ENCODE peak calls at places on chromosomes 16 and 17, in four cellular contexts. P is NCI-H1092, V is activated T-cell treated with anti-CD3 and anti-CD28 coated beads for 1 hour, D is NCI-H510A. A is an unnamed sample.

GRCh38 chr16:46686815-46687473 is 2.0 kb downstream of the VPS35 start:
- DNase-seq in V (no peak), P (no peak), D (no peak), A (no peak)

GRCh38 chr16:66728117-66728787 is 23.2 kb downstream of the DYNC1LI2 start:
- DNase-seq in V (no peak), D (no peak), P (peak; percentile 3), A (no peak)

GRCh38 chr16:17469011-17469741 is 1.6 kb downstream of the XYLT1 start:
- DNase-seq in P (no peak), V (no peak), D (no peak), A (no peak)

GRCh38 chr16:59192551-59193199 is 458.6 kb upstream of the GOT2 start:
- DNase-seq in P (no peak), D (no peak), V (no peak), A (no peak)

GRCh38 chr17:80899402-80900268 is 92.0 kb upstream of the CHMP6 start:
- DNase-seq in V (peak; percentile 76), P (no peak), D (peak; percentile 25), A (peak; percentile 72)

GRCh38 chr16:1613728-1614225 is 1.6 kb downstream of the CRAMP1 start:
- DNase-seq in V (no peak), D (no peak), P (no peak), A (peak; percentile 10)

GRCh38 chr16:78437352-78437968 is 338.0 kb downstream of the WWOX start:
- DNase-seq in V (peak; percentile 18), P (no peak), D (no peak), A (peak; percentile 8)

GRCh38 chr17:38453951-38454421 is 25.7 kb downstream of the ARHGAP23 start:
- DNase-seq in V (no peak), P (no peak), D (no peak), A (no peak)

GRCh38 chr17:77942111-77942988 is 16.2 kb upstream of the TNRC6C start:
- DNase-seq in V (no peak), D (no peak), P (no peak), A (no peak)

GRCh38 chr16:89002851-89003830 is 26.1 kb upstream of the CBFA2T3 start:
- DNase-seq in P (peak; percentile 46), V (no peak), D (no peak), A (no peak)

GRCh38 chr17:40695874-40696472 is 7.6 kb downstream of the KRT24 start:
- DNase-seq in V (no peak), P (no peak), D (no peak), A (no peak)

GRCh38 chr17:43410557-43411368 is 12.0 kb downstream of the ARL4D start:
- DNase-seq in D (no peak), V (no peak), P (no peak), A (no peak)

GRCh38 chr17:74276051-74276476 is 2.0 kb downstream of the DNAI2 start:
- DNase-seq in V (no peak), P (no peak), D (no peak), A (no peak)

GRCh38 chr16:86971251-86971650 is 345.9 kb downstream of the C16orf95 start:
- DNase-seq in D (no peak), V (no peak), P (no peak), A (no peak)

GRCh38 chr16:53080345-53081031 is 25.7 kb downstream of the CHD9 start:
- DNase-seq in P (no peak), V (no peak), D (no peak), A (no peak)

GRCh38 chr17:41251261-41251660 is 1.8 kb downstream of the KRTAP9-4 start:
- DNase-seq in D (no peak), P (no peak), V (no peak), A (no peak)

GRCh38 chr17:2398655-2399571 is 1.9 kb downstream of the MNT start:
- DNase-seq in P (no peak), V (peak; percentile 50), D (peak; percentile 68), A (peak; percentile 48)

GRCh38 chr16:53052519-53053501 is at the start of gene CHD9NB:
- DNase-seq in V (no peak), D (no peak), P (no peak), A (no peak)

GRCh38 chr17:47792457-47792856 is 29.1 kb downstream of the OSBPL7 start:
- DNase-seq in V (no peak), D (no peak), P (no peak), A (no peak)

GRCh38 chr16:73071131-73071940 is 23.4 kb upstream of the ZFHX3 start:
- DNase-seq in V (no peak), P (peak; percentile 70), D (no peak), A (no peak)

GRCh38 chr17:80773243-80773991 is 218.2 kb upstream of the CHMP6 start:
- DNase-seq in P (peak; percentile 86), D (no peak), V (no peak), A (no peak)

GRCh38 chr16:82263456-82264159 is 93.6 kb upstream of the MPHOSPH6 start:
- DNase-seq in D (no peak), V (peak; percentile 24), P (peak; percentile 69), A (peak; percentile 8)